ENCODE peak calls at places on chromosomes 12 and 14, in ten cellular contexts. M is body of pancreas, D is BJ, N is NB4, P is fibroblast of mammary gland, Q is heart right ventricle, X is gastrocnemius medialis, W is GM23338, C is pancreas, O is thyroid gland. E is an unnamed sample.

GRCh38 chr14:64760146-64760755 is 56.0 kb downstream of the PLEKHG3 start:
- DNase-seq in Q (peak), D (no peak), N (peak), W (peak), M (peak), O (peak), C (no peak), X (peak), P (peak), E (no peak)

GRCh38 chr14:39395555-39396254 is 36.5 kb downstream of the FBXO33 start:
- DNase-seq in M (no peak), C (no peak), N (no peak), Q (no peak), O (no peak), P (peak), X (no peak), W (no peak), D (no peak), E (no peak)

GRCh38 chr14:101928415-101928841 is 35.9 kb upstream of the DYNC1H1 start:
- DNase-seq in W (no peak), Q (no peak), O (no peak), D (no peak), N (peak), P (peak), C (no peak), M (no peak), X (no peak), E (no peak)

GRCh38 chr12:118358607-118359540 is 13.8 kb downstream of the TAOK3 start:
- DNase-seq in C (no peak), O (no peak), P (no peak), M (no peak), W (no peak), Q (no peak), N (peak), D (no peak), X (no peak), E (no peak)

GRCh38 chr14:41629876-41630275 is 23.2 kb downstream of the LRFN5 start:
- DNase-seq in Q (no peak), X (no peak), D (no peak), O (no peak), M (no peak), P (no peak), W (no peak), N (no peak), C (no peak), E (no peak)

GRCh38 chr14:68662395-68662794 is 130.5 kb downstream of the ZFP36L1 start:
- DNase-seq in N (no peak), Q (no peak), C (no peak), D (no peak), P (peak), O (no peak), X (no peak), W (no peak), M (peak), E (no peak)

GRCh38 chr12:129873458-129873857 is 30.4 kb downstream of the TMEM132D start:
- DNase-seq in M (no peak), W (no peak), N (no peak), P (no peak), X (no peak), O (no peak), Q (no peak), D (no peak), C (no peak), E (no peak)

GRCh38 chr14:102544745-102545460 is 35.3 kb upstream of the ANKRD9 start:
- DNase-seq in C (no peak), D (no peak), X (no peak), N (no peak), M (no peak), O (no peak), P (no peak), Q (no peak), W (peak), E (no peak)

GRCh38 chr12:49762468-49762847 is 21.1 kb downstream of the TMBIM6 start:
- DNase-seq in O (no peak), X (no peak), P (no peak), C (no peak), W (peak), N (no peak), M (no peak), Q (no peak), D (no peak), E (no peak)

DNA sequence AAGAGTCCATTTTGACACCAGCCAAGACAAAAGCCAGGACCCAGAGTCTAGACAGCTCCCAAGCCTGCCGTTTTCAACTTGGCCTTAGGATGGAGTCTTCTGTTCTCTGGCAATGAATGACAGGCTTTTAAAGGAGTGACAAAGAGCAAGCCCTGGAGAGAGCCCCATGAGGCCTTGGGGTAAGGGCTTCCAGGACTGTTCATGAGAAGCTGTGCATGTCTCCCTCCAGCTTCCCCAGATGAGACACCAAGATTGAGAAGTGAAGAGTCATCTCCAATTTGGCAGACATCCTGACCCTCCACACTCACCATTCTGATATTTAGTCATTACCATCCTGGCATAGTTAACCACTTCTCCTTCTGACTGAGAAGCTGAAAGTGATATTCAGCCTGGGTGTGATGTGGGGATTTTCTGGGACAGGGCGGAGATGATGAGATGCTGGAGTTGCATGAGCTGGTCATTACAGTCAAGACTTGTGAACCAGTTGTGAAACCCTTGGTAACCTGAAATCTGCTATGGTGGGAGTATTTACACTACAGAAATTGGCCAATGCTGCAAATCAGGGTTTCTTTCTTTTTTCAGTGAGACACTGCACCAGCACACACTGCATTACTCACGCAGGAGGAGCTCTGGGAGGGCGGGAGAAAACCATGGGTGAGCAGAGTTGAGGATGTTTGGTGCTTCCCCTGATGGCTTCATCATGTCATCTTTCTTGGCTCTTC is 77.8 kb downstream of the VCPKMT start:
- DNase-seq in W (peak), P (peak), N (peak), D (peak), C (no peak), O (no peak), X (peak), Q (no peak), M (peak), E (peak)
- TF ChIP-seq CTCF in W (peak), P (peak), N (no peak), D (peak), C (no peak), O (no peak), X (no peak), Q (no peak), M (no peak), E (no peak)

DNA sequence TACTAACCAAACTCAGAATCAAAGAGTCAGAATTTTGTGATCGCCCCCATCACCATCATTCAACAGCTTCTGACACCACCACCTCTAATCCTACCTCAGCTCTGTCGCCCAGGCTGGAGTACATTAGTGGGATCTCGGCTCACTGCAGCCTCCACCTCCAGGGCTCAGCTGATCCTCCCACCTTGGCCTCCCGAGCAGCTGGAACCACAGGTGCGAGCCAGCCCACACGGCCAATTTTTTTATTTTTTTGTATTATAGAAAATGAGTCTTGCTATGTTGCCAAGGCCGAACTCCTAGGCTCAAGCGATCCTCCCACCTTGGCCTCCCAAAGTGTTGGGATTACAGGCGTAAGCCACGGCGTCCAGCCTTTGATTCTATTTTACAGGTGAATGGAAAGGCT is 212.6 kb downstream of the GXYLT1 start:
- DNase-seq in O (no peak), N (no peak), P (no peak), C (no peak), D (no peak), W (no peak), M (no peak), X (no peak), Q (no peak), E (no peak)
- H3K4me3 ChIP-seq in O (peak), N (peak), P (no peak), C (no peak), D (peak), W (peak), M (no peak), X (peak), Q (peak), E (peak)

GRCh38 chr12:3035815-3036702 is 41.1 kb upstream of the TSPAN9 start:
- DNase-seq in N (peak), P (peak), D (no peak), M (no peak), O (no peak), W (peak), Q (no peak), C (no peak), X (no peak), E (no peak)
- TF ChIP-seq CTCF in N (peak), P (peak), D (peak), M (no peak), O (no peak), W (peak), Q (peak), C (no peak), X (no peak), E (peak)

GRCh38 chr14:74414793-74415437 is 11.1 kb downstream of the SYNDIG1L start:
- DNase-seq in D (no peak), P (no peak), O (no peak), X (no peak), Q (no peak), C (no peak), M (no peak), N (no peak), W (peak), E (no peak)

GRCh38 chr14:74413622-74414021 is 12.4 kb downstream of the SYNDIG1L start:
- DNase-seq in N (no peak), M (no peak), O (no peak), X (no peak), Q (no peak), W (no peak), C (no peak), P (peak), D (no peak), E (no peak)

GRCh38 chr14:74411671-74412070 is 14.3 kb downstream of the SYNDIG1L start:
- DNase-seq in X (no peak), W (no peak), N (no peak), O (no peak), C (no peak), M (no peak), D (no peak), Q (no peak), P (no peak), E (no peak)

GRCh38 chr14:74414380-74414779 is 11.6 kb downstream of the SYNDIG1L start:
- DNase-seq in C (no peak), O (no peak), N (no peak), M (no peak), X (no peak), P (no peak), W (peak), D (no peak), Q (no peak), E (no peak)

GRCh38 chr14:74412753-74413152 is 13.3 kb downstream of the SYNDIG1L start:
- DNase-seq in M (no peak), D (no peak), C (no peak), P (no peak), X (no peak), Q (no peak), O (no peak), N (no peak), W (no peak), E (no peak)
- H3K4me3 ChIP-seq in M (no peak), D (no peak), C (no peak), P (no peak), X (no peak), Q (no peak), O (no peak), N (no peak), W (no peak), E (no peak)